ENCODE peak calls at places on chromosomes 13 and 19, in seven cellular contexts. One of them, this sample, is unnamed.

GRCh38 chr19:28920269-28921066 is 292.5 kb downstream of the UQCRFS1 start:
- DNase-seq in activated CD8-positive, alpha-beta memory T cell treated with anti-CD3 and anti-CD28 coated beads for 48 hours: no peak
- DNase-seq in stimulated activated CD4-positive, alpha-beta T cell treated with anti-CD3 and anti-CD28 coated beads, Interleukin-4, amount 100 ng/mL, for 48 hours: no peak
- DNase-seq in stimulated activated CD8-positive, alpha-beta memory T cell treated with anti-CD3 and anti-CD28 coated beads, Interleukin-4, amount 100 ng/mL, for 48 hours: no peak
- DNase-seq in MCF 10A: no peak
- DNase-seq in fibroblast of mammary gland: no peak
- DNase-seq in esophagus squamous epithelium: no peak
- DNase-seq in this sample: peak; percentile 40

GRCh38 chr19:50377051-50377441 is 789 bp downstream of the NR1H2 start:
- DNase-seq in stimulated activated CD8-positive, alpha-beta memory T cell treated with anti-CD3 and anti-CD28 coated beads, Interleukin-4, amount 100 ng/mL, for 48 hours: peak; percentile 76
- DNase-seq in esophagus squamous epithelium: no peak
- DNase-seq in activated CD8-positive, alpha-beta memory T cell treated with anti-CD3 and anti-CD28 coated beads for 48 hours: no peak
- DNase-seq in fibroblast of mammary gland: peak; percentile 17
- DNase-seq in stimulated activated CD4-positive, alpha-beta T cell treated with anti-CD3 and anti-CD28 coated beads, Interleukin-4, amount 100 ng/mL, for 48 hours: no peak
- DNase-seq in MCF 10A: peak; percentile 32
- DNase-seq in this sample: peak; percentile 67

GRCh38 chr13:44516771-44517170 is 59.4 kb downstream of the TSC22D1 start:
- DNase-seq in MCF 10A: no peak
- DNase-seq in activated CD8-positive, alpha-beta memory T cell treated with anti-CD3 and anti-CD28 coated beads for 48 hours: no peak
- DNase-seq in stimulated activated CD8-positive, alpha-beta memory T cell treated with anti-CD3 and anti-CD28 coated beads, Interleukin-4, amount 100 ng/mL, for 48 hours: no peak
- DNase-seq in stimulated activated CD4-positive, alpha-beta T cell treated with anti-CD3 and anti-CD28 coated beads, Interleukin-4, amount 100 ng/mL, for 48 hours: no peak
- DNase-seq in esophagus squamous epithelium: no peak
- DNase-seq in fibroblast of mammary gland: no peak
- DNase-seq in this sample: peak; percentile 54

GRCh38 chr19:16374436-16374835 is 49.8 kb downstream of the KLF2 start:
- DNase-seq in MCF 10A: no peak
- DNase-seq in stimulated activated CD4-positive, alpha-beta T cell treated with anti-CD3 and anti-CD28 coated beads, Interleukin-4, amount 100 ng/mL, for 48 hours: no peak
- DNase-seq in fibroblast of mammary gland: no peak
- DNase-seq in esophagus squamous epithelium: no peak
- DNase-seq in activated CD8-positive, alpha-beta memory T cell treated with anti-CD3 and anti-CD28 coated beads for 48 hours: no peak
- DNase-seq in stimulated activated CD8-positive, alpha-beta memory T cell treated with anti-CD3 and anti-CD28 coated beads, Interleukin-4, amount 100 ng/mL, for 48 hours: peak; percentile 54
- DNase-seq in this sample: no peak

GRCh38 chr13:33262997-33263396 is 22.6 kb downstream of the STARD13 start:
- DNase-seq in activated CD8-positive, alpha-beta memory T cell treated with anti-CD3 and anti-CD28 coated beads for 48 hours: no peak
- DNase-seq in stimulated activated CD4-positive, alpha-beta T cell treated with anti-CD3 and anti-CD28 coated beads, Interleukin-4, amount 100 ng/mL, for 48 hours: no peak
- DNase-seq in stimulated activated CD8-positive, alpha-beta memory T cell treated with anti-CD3 and anti-CD28 coated beads, Interleukin-4, amount 100 ng/mL, for 48 hours: no peak
- DNase-seq in esophagus squamous epithelium: no peak
- DNase-seq in fibroblast of mammary gland: no peak
- DNase-seq in MCF 10A: no peak
- DNase-seq in this sample: no peak

GRCh38 chr19:38090561-38090960 is 133.5 kb downstream of the DPF1 start:
- DNase-seq in MCF 10A: no peak
- DNase-seq in esophagus squamous epithelium: no peak
- DNase-seq in stimulated activated CD4-positive, alpha-beta T cell treated with anti-CD3 and anti-CD28 coated beads, Interleukin-4, amount 100 ng/mL, for 48 hours: no peak
- DNase-seq in activated CD8-positive, alpha-beta memory T cell treated with anti-CD3 and anti-CD28 coated beads for 48 hours: no peak
- DNase-seq in fibroblast of mammary gland: no peak
- DNase-seq in stimulated activated CD8-positive, alpha-beta memory T cell treated with anti-CD3 and anti-CD28 coated beads, Interleukin-4, amount 100 ng/mL, for 48 hours: no peak
- DNase-seq in this sample: no peak

GRCh38 chr13:71587778-71588177 is 279.2 kb downstream of the DACH1 start:
- DNase-seq in stimulated activated CD8-positive, alpha-beta memory T cell treated with anti-CD3 and anti-CD28 coated beads, Interleukin-4, amount 100 ng/mL, for 48 hours: no peak
- DNase-seq in stimulated activated CD4-positive, alpha-beta T cell treated with anti-CD3 and anti-CD28 coated beads, Interleukin-4, amount 100 ng/mL, for 48 hours: no peak
- DNase-seq in activated CD8-positive, alpha-beta memory T cell treated with anti-CD3 and anti-CD28 coated beads for 48 hours: no peak
- DNase-seq in esophagus squamous epithelium: no peak
- DNase-seq in fibroblast of mammary gland: no peak
- DNase-seq in MCF 10A: no peak
- DNase-seq in this sample: no peak

GRCh38 chr13:26053418-26053980 is 1.7 kb upstream of the SHISA2 start:
- DNase-seq in activated CD8-positive, alpha-beta memory T cell treated with anti-CD3 and anti-CD28 coated beads for 48 hours: no peak
- DNase-seq in esophagus squamous epithelium: no peak
- DNase-seq in MCF 10A: no peak
- DNase-seq in stimulated activated CD4-positive, alpha-beta T cell treated with anti-CD3 and anti-CD28 coated beads, Interleukin-4, amount 100 ng/mL, for 48 hours: no peak
- DNase-seq in fibroblast of mammary gland: no peak
- DNase-seq in stimulated activated CD8-positive, alpha-beta memory T cell treated with anti-CD3 and anti-CD28 coated beads, Interleukin-4, amount 100 ng/mL, for 48 hours: no peak
- DNase-seq in this sample: no peak

GRCh38 chr19:58362272-58362994 is at the start of gene ZNF497:
- DNase-seq in activated CD8-positive, alpha-beta memory T cell treated with anti-CD3 and anti-CD28 coated beads for 48 hours: peak; percentile 92
- DNase-seq in stimulated activated CD4-positive, alpha-beta T cell treated with anti-CD3 and anti-CD28 coated beads, Interleukin-4, amount 100 ng/mL, for 48 hours: peak; percentile 96
- DNase-seq in esophagus squamous epithelium: peak; percentile 81
- DNase-seq in fibroblast of mammary gland: peak; percentile 94
- DNase-seq in stimulated activated CD8-positive, alpha-beta memory T cell treated with anti-CD3 and anti-CD28 coated beads, Interleukin-4, amount 100 ng/mL, for 48 hours: peak; percentile 98
- DNase-seq in MCF 10A: peak; percentile 97
- DNase-seq in this sample: peak; percentile 100

GRCh38 chr13:97028441-97029299 is 34.4 kb upstream of the OXGR1 start:
- DNase-seq in esophagus squamous epithelium: no peak
- DNase-seq in stimulated activated CD4-positive, alpha-beta T cell treated with anti-CD3 and anti-CD28 coated beads, Interleukin-4, amount 100 ng/mL, for 48 hours: peak; percentile 7
- DNase-seq in MCF 10A: peak; percentile 78
- DNase-seq in fibroblast of mammary gland: peak; percentile 67
- DNase-seq in stimulated activated CD8-positive, alpha-beta memory T cell treated with anti-CD3 and anti-CD28 coated beads, Interleukin-4, amount 100 ng/mL, for 48 hours: peak; percentile 73
- DNase-seq in activated CD8-positive, alpha-beta memory T cell treated with anti-CD3 and anti-CD28 coated beads for 48 hours: peak; percentile 10
- DNase-seq in this sample: peak; percentile 68

GRCh38 chr13:31236211-31236786 is 36.5 kb downstream of the B3GLCT start:
- DNase-seq in stimulated activated CD4-positive, alpha-beta T cell treated with anti-CD3 and anti-CD28 coated beads, Interleukin-4, amount 100 ng/mL, for 48 hours: no peak
- DNase-seq in activated CD8-positive, alpha-beta memory T cell treated with anti-CD3 and anti-CD28 coated beads for 48 hours: no peak
- DNase-seq in fibroblast of mammary gland: peak; percentile 65
- DNase-seq in stimulated activated CD8-positive, alpha-beta memory T cell treated with anti-CD3 and anti-CD28 coated beads, Interleukin-4, amount 100 ng/mL, for 48 hours: no peak
- DNase-seq in MCF 10A: peak; percentile 53
- DNase-seq in esophagus squamous epithelium: no peak
- DNase-seq in this sample: peak; percentile 46

GRCh38 chr19:16297575-16298178 is 26.9 kb upstream of the KLF2 start:
- DNase-seq in MCF 10A: no peak
- DNase-seq in stimulated activated CD8-positive, alpha-beta memory T cell treated with anti-CD3 and anti-CD28 coated beads, Interleukin-4, amount 100 ng/mL, for 48 hours: no peak
- DNase-seq in stimulated activated CD4-positive, alpha-beta T cell treated with anti-CD3 and anti-CD28 coated beads, Interleukin-4, amount 100 ng/mL, for 48 hours: no peak
- DNase-seq in esophagus squamous epithelium: no peak
- DNase-seq in activated CD8-positive, alpha-beta memory T cell treated with anti-CD3 and anti-CD28 coated beads for 48 hours: no peak
- DNase-seq in fibroblast of mammary gland: no peak
- DNase-seq in this sample: no peak

GRCh38 chr13:47661076-47661475 is 340.0 kb downstream of the SUCLA2 start:
- DNase-seq in stimulated activated CD4-positive, alpha-beta T cell treated with anti-CD3 and anti-CD28 coated beads, Interleukin-4, amount 100 ng/mL, for 48 hours: no peak
- DNase-seq in esophagus squamous epithelium: no peak
- DNase-seq in activated CD8-positive, alpha-beta memory T cell treated with anti-CD3 and anti-CD28 coated beads for 48 hours: no peak
- DNase-seq in fibroblast of mammary gland: peak; percentile 99
- DNase-seq in stimulated activated CD8-positive, alpha-beta memory T cell treated with anti-CD3 and anti-CD28 coated beads, Interleukin-4, amount 100 ng/mL, for 48 hours: no peak
- DNase-seq in MCF 10A: peak; percentile 51
- DNase-seq in this sample: no peak

GRCh38 chr19:35290381-35291135 is 1.4 kb upstream of the MAG start:
- DNase-seq in esophagus squamous epithelium: no peak
- DNase-seq in fibroblast of mammary gland: no peak
- DNase-seq in activated CD8-positive, alpha-beta memory T cell treated with anti-CD3 and anti-CD28 coated beads for 48 hours: no peak
- DNase-seq in stimulated activated CD8-positive, alpha-beta memory T cell treated with anti-CD3 and anti-CD28 coated beads, Interleukin-4, amount 100 ng/mL, for 48 hours: no peak
- DNase-seq in stimulated activated CD4-positive, alpha-beta T cell treated with anti-CD3 and anti-CD28 coated beads, Interleukin-4, amount 100 ng/mL, for 48 hours: no peak
- DNase-seq in MCF 10A: no peak
- DNase-seq in this sample: no peak

GRCh38 chr13:30963794-30964193 is 31.3 kb downstream of the TEX26 start:
- DNase-seq in esophagus squamous epithelium: no peak
- DNase-seq in activated CD8-positive, alpha-beta memory T cell treated with anti-CD3 and anti-CD28 coated beads for 48 hours: no peak
- DNase-seq in stimulated activated CD4-positive, alpha-beta T cell treated with anti-CD3 and anti-CD28 coated beads, Interleukin-4, amount 100 ng/mL, for 48 hours: no peak
- DNase-seq in stimulated activated CD8-positive, alpha-beta memory T cell treated with anti-CD3 and anti-CD28 coated beads, Interleukin-4, amount 100 ng/mL, for 48 hours: no peak
- DNase-seq in fibroblast of mammary gland: peak; percentile 40
- DNase-seq in MCF 10A: peak; percentile 66
- DNase-seq in this sample: peak; percentile 51

GRCh38 chr19:49997709-49998108 is 27.5 kb downstream of the VRK3 start:
- DNase-seq in stimulated activated CD4-positive, alpha-beta T cell treated with anti-CD3 and anti-CD28 coated beads, Interleukin-4, amount 100 ng/mL, for 48 hours: no peak
- DNase-seq in stimulated activated CD8-positive, alpha-beta memory T cell treated with anti-CD3 and anti-CD28 coated beads, Interleukin-4, amount 100 ng/mL, for 48 hours: no peak
- DNase-seq in fibroblast of mammary gland: peak; percentile 30
- DNase-seq in activated CD8-positive, alpha-beta memory T cell treated with anti-CD3 and anti-CD28 coated beads for 48 hours: no peak
- DNase-seq in esophagus squamous epithelium: no peak
- DNase-seq in MCF 10A: peak; percentile 45
- DNase-seq in this sample: peak; percentile 87

GRCh38 chr13:65461590-65461989 is 1768.5 kb downstream of the PCDH9 start:
- DNase-seq in stimulated activated CD4-positive, alpha-beta T cell treated with anti-CD3 and anti-CD28 coated beads, Interleukin-4, amount 100 ng/mL, for 48 hours: no peak
- DNase-seq in fibroblast of mammary gland: peak; percentile 59
- DNase-seq in activated CD8-positive, alpha-beta memory T cell treated with anti-CD3 and anti-CD28 coated beads for 48 hours: no peak
- DNase-seq in stimulated activated CD8-positive, alpha-beta memory T cell treated with anti-CD3 and anti-CD28 coated beads, Interleukin-4, amount 100 ng/mL, for 48 hours: no peak
- DNase-seq in MCF 10A: peak; percentile 22
- DNase-seq in esophagus squamous epithelium: no peak
- DNase-seq in this sample: no peak

GRCh38 chr19:46678110-46678732 is 17.2 kb upstream of the DACT3 start:
- DNase-seq in fibroblast of mammary gland: no peak
- DNase-seq in esophagus squamous epithelium: no peak
- DNase-seq in activated CD8-positive, alpha-beta memory T cell treated with anti-CD3 and anti-CD28 coated beads for 48 hours: peak; percentile 41
- DNase-seq in stimulated activated CD4-positive, alpha-beta T cell treated with anti-CD3 and anti-CD28 coated beads, Interleukin-4, amount 100 ng/mL, for 48 hours: peak; percentile 57
- DNase-seq in stimulated activated CD8-positive, alpha-beta memory T cell treated with anti-CD3 and anti-CD28 coated beads, Interleukin-4, amount 100 ng/mL, for 48 hours: peak; percentile 84
- DNase-seq in MCF 10A: peak; percentile 43
- DNase-seq in this sample: peak; percentile 97

GRCh38 chr13:107742544-107742943 is 472.8 kb downstream of the LIG4 start:
- DNase-seq in stimulated activated CD8-positive, alpha-beta memory T cell treated with anti-CD3 and anti-CD28 coated beads, Interleukin-4, amount 100 ng/mL, for 48 hours: no peak
- DNase-seq in activated CD8-positive, alpha-beta memory T cell treated with anti-CD3 and anti-CD28 coated beads for 48 hours: no peak
- DNase-seq in stimulated activated CD4-positive, alpha-beta T cell treated with anti-CD3 and anti-CD28 coated beads, Interleukin-4, amount 100 ng/mL, for 48 hours: no peak
- DNase-seq in esophagus squamous epithelium: no peak
- DNase-seq in fibroblast of mammary gland: no peak
- DNase-seq in MCF 10A: no peak
- DNase-seq in this sample: no peak

GRCh38 chr19:2500861-2501260 is 24.9 kb downstream of the GADD45B start:
- DNase-seq in MCF 10A: no peak
- DNase-seq in esophagus squamous epithelium: no peak
- DNase-seq in stimulated activated CD4-positive, alpha-beta T cell treated with anti-CD3 and anti-CD28 coated beads, Interleukin-4, amount 100 ng/mL, for 48 hours: no peak
- DNase-seq in activated CD8-positive, alpha-beta memory T cell treated with anti-CD3 and anti-CD28 coated beads for 48 hours: no peak
- DNase-seq in stimulated activated CD8-positive, alpha-beta memory T cell treated with anti-CD3 and anti-CD28 coated beads, Interleukin-4, amount 100 ng/mL, for 48 hours: no peak
- DNase-seq in fibroblast of mammary gland: no peak
- DNase-seq in this sample: no peak

GRCh38 chr13:38687246-38688229 is 661 bp downstream of the FREM2 start:
- DNase-seq in MCF 10A: no peak
- DNase-seq in activated CD8-positive, alpha-beta memory T cell treated with anti-CD3 and anti-CD28 coated beads for 48 hours: no peak
- DNase-seq in fibroblast of mammary gland: peak; percentile 5
- DNase-seq in stimulated activated CD4-positive, alpha-beta T cell treated with anti-CD3 and anti-CD28 coated beads, Interleukin-4, amount 100 ng/mL, for 48 hours: no peak
- DNase-seq in stimulated activated CD8-positive, alpha-beta memory T cell treated with anti-CD3 and anti-CD28 coated beads, Interleukin-4, amount 100 ng/mL, for 48 hours: no peak
- DNase-seq in esophagus squamous epithelium: no peak
- DNase-seq in this sample: peak; percentile 37

GRCh38 chr13:113990321-113990837 is 16.5 kb upstream of the C13orf46 start:
- DNase-seq in esophagus squamous epithelium: no peak
- DNase-seq in MCF 10A: no peak
- DNase-seq in activated CD8-positive, alpha-beta memory T cell treated with anti-CD3 and anti-CD28 coated beads for 48 hours: no peak
- DNase-seq in stimulated activated CD8-positive, alpha-beta memory T cell treated with anti-CD3 and anti-CD28 coated beads, Interleukin-4, amount 100 ng/mL, for 48 hours: no peak
- DNase-seq in fibroblast of mammary gland: no peak
- DNase-seq in stimulated activated CD4-positive, alpha-beta T cell treated with anti-CD3 and anti-CD28 coated beads, Interleukin-4, amount 100 ng/mL, for 48 hours: no peak
- DNase-seq in this sample: no peak

GRCh38 chr19:38729653-38730469 is 14.4 kb downstream of the CAPN12 start:
- DNase-seq in activated CD8-positive, alpha-beta memory T cell treated with anti-CD3 and anti-CD28 coated beads for 48 hours: peak; percentile 66
- DNase-seq in fibroblast of mammary gland: peak; percentile 45
- DNase-seq in esophagus squamous epithelium: no peak
- DNase-seq in stimulated activated CD8-positive, alpha-beta memory T cell treated with anti-CD3 and anti-CD28 coated beads, Interleukin-4, amount 100 ng/mL, for 48 hours: peak; percentile 92
- DNase-seq in MCF 10A: peak; percentile 64
- DNase-seq in stimulated activated CD4-positive, alpha-beta T cell treated with anti-CD3 and anti-CD28 coated beads, Interleukin-4, amount 100 ng/mL, for 48 hours: peak; percentile 77
- DNase-seq in this sample: peak; percentile 85

GRCh38 chr19:6373813-6374108 is 1.2 kb downstream of the ALKBH7 start:
- DNase-seq in fibroblast of mammary gland: no peak
- DNase-seq in stimulated activated CD4-positive, alpha-beta T cell treated with anti-CD3 and anti-CD28 coated beads, Interleukin-4, amount 100 ng/mL, for 48 hours: no peak
- DNase-seq in activated CD8-positive, alpha-beta memory T cell treated with anti-CD3 and anti-CD28 coated beads for 48 hours: no peak
- DNase-seq in MCF 10A: no peak
- DNase-seq in stimulated activated CD8-positive, alpha-beta memory T cell treated with anti-CD3 and anti-CD28 coated beads, Interleukin-4, amount 100 ng/mL, for 48 hours: no peak
- DNase-seq in esophagus squamous epithelium: no peak
- DNase-seq in this sample: no peak

GRCh38 chr13:24267801-24268200 is 41.6 kb upstream of the C1QTNF9 start:
- DNase-seq in fibroblast of mammary gland: no peak
- DNase-seq in esophagus squamous epithelium: no peak
- DNase-seq in stimulated activated CD8-positive, alpha-beta memory T cell treated with anti-CD3 and anti-CD28 coated beads, Interleukin-4, amount 100 ng/mL, for 48 hours: no peak
- DNase-seq in activated CD8-positive, alpha-beta memory T cell treated with anti-CD3 and anti-CD28 coated beads for 48 hours: no peak
- DNase-seq in stimulated activated CD4-positive, alpha-beta T cell treated with anti-CD3 and anti-CD28 coated beads, Interleukin-4, amount 100 ng/mL, for 48 hours: no peak
- DNase-seq in MCF 10A: no peak
- DNase-seq in this sample: no peak

GRCh38 chr13:29918845-29919244 is 68.4 kb upstream of the UBL3 start:
- DNase-seq in MCF 10A: peak; percentile 74
- DNase-seq in stimulated activated CD4-positive, alpha-beta T cell treated with anti-CD3 and anti-CD28 coated beads, Interleukin-4, amount 100 ng/mL, for 48 hours: no peak
- DNase-seq in fibroblast of mammary gland: peak; percentile 96
- DNase-seq in stimulated activated CD8-positive, alpha-beta memory T cell treated with anti-CD3 and anti-CD28 coated beads, Interleukin-4, amount 100 ng/mL, for 48 hours: no peak
- DNase-seq in esophagus squamous epithelium: no peak
- DNase-seq in activated CD8-positive, alpha-beta memory T cell treated with anti-CD3 and anti-CD28 coated beads for 48 hours: no peak
- DNase-seq in this sample: no peak

GRCh38 chr13:36357692-36358091 is 11.5 kb upstream of the SPART start:
- DNase-seq in stimulated activated CD8-positive, alpha-beta memory T cell treated with anti-CD3 and anti-CD28 coated beads, Interleukin-4, amount 100 ng/mL, for 48 hours: no peak
- DNase-seq in MCF 10A: no peak
- DNase-seq in activated CD8-positive, alpha-beta memory T cell treated with anti-CD3 and anti-CD28 coated beads for 48 hours: no peak
- DNase-seq in esophagus squamous epithelium: no peak
- DNase-seq in fibroblast of mammary gland: peak; percentile 54
- DNase-seq in stimulated activated CD4-positive, alpha-beta T cell treated with anti-CD3 and anti-CD28 coated beads, Interleukin-4, amount 100 ng/mL, for 48 hours: no peak
- DNase-seq in this sample: no peak

GRCh38 chr13:113845723-113846638 is 17.9 kb downstream of the GAS6 start:
- DNase-seq in MCF 10A: no peak
- DNase-seq in fibroblast of mammary gland: no peak
- DNase-seq in esophagus squamous epithelium: no peak
- DNase-seq in stimulated activated CD4-positive, alpha-beta T cell treated with anti-CD3 and anti-CD28 coated beads, Interleukin-4, amount 100 ng/mL, for 48 hours: no peak
- DNase-seq in activated CD8-positive, alpha-beta memory T cell treated with anti-CD3 and anti-CD28 coated beads for 48 hours: no peak
- DNase-seq in stimulated activated CD8-positive, alpha-beta memory T cell treated with anti-CD3 and anti-CD28 coated beads, Interleukin-4, amount 100 ng/mL, for 48 hours: no peak
- DNase-seq in this sample: no peak

GRCh38 chr13:51632643-51633357 is 48.5 kb downstream of the WDFY2 start:
- DNase-seq in stimulated activated CD4-positive, alpha-beta T cell treated with anti-CD3 and anti-CD28 coated beads, Interleukin-4, amount 100 ng/mL, for 48 hours: no peak
- DNase-seq in stimulated activated CD8-positive, alpha-beta memory T cell treated with anti-CD3 and anti-CD28 coated beads, Interleukin-4, amount 100 ng/mL, for 48 hours: no peak
- DNase-seq in MCF 10A: no peak
- DNase-seq in fibroblast of mammary gland: no peak
- DNase-seq in esophagus squamous epithelium: no peak
- DNase-seq in activated CD8-positive, alpha-beta memory T cell treated with anti-CD3 and anti-CD28 coated beads for 48 hours: no peak
- DNase-seq in this sample: peak; percentile 48

GRCh38 chr19:34732548-34733255 is 1.3 kb upstream of the ZNF181 start:
- DNase-seq in stimulated activated CD4-positive, alpha-beta T cell treated with anti-CD3 and anti-CD28 coated beads, Interleukin-4, amount 100 ng/mL, for 48 hours: no peak
- DNase-seq in stimulated activated CD8-positive, alpha-beta memory T cell treated with anti-CD3 and anti-CD28 coated beads, Interleukin-4, amount 100 ng/mL, for 48 hours: no peak
- DNase-seq in esophagus squamous epithelium: no peak
- DNase-seq in MCF 10A: no peak
- DNase-seq in activated CD8-positive, alpha-beta memory T cell treated with anti-CD3 and anti-CD28 coated beads for 48 hours: no peak
- DNase-seq in fibroblast of mammary gland: no peak
- DNase-seq in this sample: peak; percentile 24

GRCh38 chr13:51995677-51996551 is 15.3 kb downstream of the ATP7B start:
- DNase-seq in fibroblast of mammary gland: no peak
- DNase-seq in stimulated activated CD8-positive, alpha-beta memory T cell treated with anti-CD3 and anti-CD28 coated beads, Interleukin-4, amount 100 ng/mL, for 48 hours: no peak
- DNase-seq in esophagus squamous epithelium: no peak
- DNase-seq in MCF 10A: peak; percentile 23
- DNase-seq in activated CD8-positive, alpha-beta memory T cell treated with anti-CD3 and anti-CD28 coated beads for 48 hours: no peak
- DNase-seq in stimulated activated CD4-positive, alpha-beta T cell treated with anti-CD3 and anti-CD28 coated beads, Interleukin-4, amount 100 ng/mL, for 48 hours: no peak
- DNase-seq in this sample: no peak

GRCh38 chr13:93217701-93218100 is 8.9 kb upstream of the GPC6 start:
- DNase-seq in fibroblast of mammary gland: peak; percentile 34
- DNase-seq in stimulated activated CD8-positive, alpha-beta memory T cell treated with anti-CD3 and anti-CD28 coated beads, Interleukin-4, amount 100 ng/mL, for 48 hours: no peak
- DNase-seq in MCF 10A: peak; percentile 40
- DNase-seq in activated CD8-positive, alpha-beta memory T cell treated with anti-CD3 and anti-CD28 coated beads for 48 hours: no peak
- DNase-seq in esophagus squamous epithelium: no peak
- DNase-seq in stimulated activated CD4-positive, alpha-beta T cell treated with anti-CD3 and anti-CD28 coated beads, Interleukin-4, amount 100 ng/mL, for 48 hours: no peak
- DNase-seq in this sample: no peak

GRCh38 chr13:67223742-67224141 is 6.4 kb downstream of the PCDH9 start:
- DNase-seq in MCF 10A: no peak
- DNase-seq in esophagus squamous epithelium: no peak
- DNase-seq in activated CD8-positive, alpha-beta memory T cell treated with anti-CD3 and anti-CD28 coated beads for 48 hours: no peak
- DNase-seq in fibroblast of mammary gland: peak; percentile 24
- DNase-seq in stimulated activated CD8-positive, alpha-beta memory T cell treated with anti-CD3 and anti-CD28 coated beads, Interleukin-4, amount 100 ng/mL, for 48 hours: no peak
- DNase-seq in stimulated activated CD4-positive, alpha-beta T cell treated with anti-CD3 and anti-CD28 coated beads, Interleukin-4, amount 100 ng/mL, for 48 hours: no peak
- DNase-seq in this sample: no peak

GRCh38 chr13:24922390-24923304 is 158.7 kb downstream of the RNF17 start:
- DNase-seq in MCF 10A: peak; percentile 97
- DNase-seq in stimulated activated CD4-positive, alpha-beta T cell treated with anti-CD3 and anti-CD28 coated beads, Interleukin-4, amount 100 ng/mL, for 48 hours: peak; percentile 93
- DNase-seq in fibroblast of mammary gland: peak; percentile 96
- DNase-seq in stimulated activated CD8-positive, alpha-beta memory T cell treated with anti-CD3 and anti-CD28 coated beads, Interleukin-4, amount 100 ng/mL, for 48 hours: peak; percentile 96
- DNase-seq in esophagus squamous epithelium: peak; percentile 93
- DNase-seq in activated CD8-positive, alpha-beta memory T cell treated with anti-CD3 and anti-CD28 coated beads for 48 hours: peak; percentile 83
- DNase-seq in this sample: peak; percentile 95

GRCh38 chr13:28494861-28495585 is at the start of gene FLT1:
- DNase-seq in stimulated activated CD8-positive, alpha-beta memory T cell treated with anti-CD3 and anti-CD28 coated beads, Interleukin-4, amount 100 ng/mL, for 48 hours: peak; percentile 63
- DNase-seq in MCF 10A: no peak
- DNase-seq in activated CD8-positive, alpha-beta memory T cell treated with anti-CD3 and anti-CD28 coated beads for 48 hours: no peak
- DNase-seq in esophagus squamous epithelium: no peak
- DNase-seq in stimulated activated CD4-positive, alpha-beta T cell treated with anti-CD3 and anti-CD28 coated beads, Interleukin-4, amount 100 ng/mL, for 48 hours: no peak
- DNase-seq in fibroblast of mammary gland: no peak
- DNase-seq in this sample: peak; percentile 76

GRCh38 chr19:58544591-58545285 is 874 bp downstream of the TRIM28 start:
- DNase-seq in fibroblast of mammary gland: peak; percentile 41
- DNase-seq in stimulated activated CD4-positive, alpha-beta T cell treated with anti-CD3 and anti-CD28 coated beads, Interleukin-4, amount 100 ng/mL, for 48 hours: peak; percentile 52
- DNase-seq in stimulated activated CD8-positive, alpha-beta memory T cell treated with anti-CD3 and anti-CD28 coated beads, Interleukin-4, amount 100 ng/mL, for 48 hours: no peak
- DNase-seq in activated CD8-positive, alpha-beta memory T cell treated with anti-CD3 and anti-CD28 coated beads for 48 hours: no peak
- DNase-seq in MCF 10A: peak; percentile 42
- DNase-seq in esophagus squamous epithelium: no peak
- DNase-seq in this sample: peak; percentile 97

GRCh38 chr19:38544569-38545315 is 73.0 kb downstream of the MAP4K1 start:
- DNase-seq in stimulated activated CD4-positive, alpha-beta T cell treated with anti-CD3 and anti-CD28 coated beads, Interleukin-4, amount 100 ng/mL, for 48 hours: no peak
- DNase-seq in MCF 10A: peak; percentile 77
- DNase-seq in stimulated activated CD8-positive, alpha-beta memory T cell treated with anti-CD3 and anti-CD28 coated beads, Interleukin-4, amount 100 ng/mL, for 48 hours: no peak
- DNase-seq in esophagus squamous epithelium: no peak
- DNase-seq in activated CD8-positive, alpha-beta memory T cell treated with anti-CD3 and anti-CD28 coated beads for 48 hours: no peak
- DNase-seq in fibroblast of mammary gland: no peak
- DNase-seq in this sample: no peak